ENCODE peak calls at places on chromosomes 7 and 10, in ten cellular contexts. S is A549, H is PC-3, I is right lobe of liver, M is ascending aorta, E is uterus, Q is cardiac muscle cell, G is lower lobe of right lung, N is prostate gland, W is psoas muscle. C is an unnamed sample. For H3K4me1, the result is how much of the 10 kb centered on the place peaks cover.

GRCh38 chr7:134290286-134290685 is 26.4 kb downstream of the SLC35B4 start:
- DNase-seq in W (no peak), M (no peak), I (no peak), H (peak), E (no peak), S (peak), G (no peak), Q (no peak), N (no peak), C (no peak)

GRCh38 chr7:116395125-116395791 is 104.3 kb upstream of the CAV2 start:
- DNase-seq in H (peak), E (peak), G (no peak), S (peak), M (peak), Q (no peak), N (no peak), I (no peak), W (no peak), C (peak)

GRCh38 chr7:10662491-10662890 is 311.2 kb upstream of the PHF14 start:
- DNase-seq in Q (no peak), I (no peak), H (no peak), N (no peak), E (no peak), G (no peak), M (no peak), S (no peak), W (no peak), C (no peak)

GRCh38 chr7:39540320-39540719 is 25.9 kb upstream of the YAE1 start:
- DNase-seq in H (no peak), I (no peak), N (no peak), Q (no peak), G (no peak), E (no peak), W (no peak), M (no peak), S (no peak), C (no peak)

GRCh38 chr10:6037422-6037821 is 24.7 kb downstream of the IL2RA start:
- DNase-seq in I (no peak), N (no peak), H (no peak), S (no peak), Q (no peak), E (no peak), G (no peak), W (no peak), M (peak), C (no peak)

GRCh38 chr10:19702215-19702614 is 114.0 kb upstream of the PLXDC2 start:
- DNase-seq in I (no peak), E (no peak), H (peak), Q (no peak), S (no peak), N (no peak), W (no peak), G (no peak), M (no peak), C (no peak)

GRCh38 chr7:24665564-24666294 is 91.5 kb downstream of the GSDME start:
- DNase-seq in S (peak), M (no peak), W (no peak), H (peak), N (peak), Q (peak), I (no peak), G (no peak), E (peak), C (no peak)

GRCh38 chr10:87691515-87692070 is 31.9 kb downstream of the PAPSS2 start:
- DNase-seq in H (peak), Q (no peak), W (no peak), S (no peak), G (no peak), I (no peak), N (no peak), M (no peak), E (no peak), C (no peak)

GRCh38 chr7:69439040-69439439 is 159.2 kb upstream of the AUTS2 start:
- DNase-seq in H (no peak), G (no peak), E (peak), W (no peak), N (no peak), M (no peak), S (no peak), I (no peak), Q (no peak), C (no peak)

GRCh38 chr10:31823358-31823757 is 105.3 kb downstream of the ARHGAP12 start:
- DNase-seq in W (no peak), I (no peak), M (no peak), G (no peak), Q (no peak), E (no peak), N (no peak), S (no peak), H (no peak), C (no peak)

GRCh38 chr7:143286522-143286890 is 1.6 kb upstream of the CASP2 start:
- DNase-seq in M (no peak), E (no peak), H (no peak), S (no peak), W (no peak), N (no peak), I (no peak), G (no peak), Q (no peak), C (no peak)

GRCh38 chr7:143285806-143286521 is 1.2 kb downstream of the TMEM139 start:
- DNase-seq in H (no peak), E (no peak), S (no peak), N (no peak), G (no peak), M (no peak), W (no peak), I (no peak), Q (no peak), C (no peak)

GRCh38 chr7:143287935-143288826 is at the start of gene CASP2:
- DNase-seq in N (peak), S (peak), W (peak), H (peak), G (peak), I (peak), M (peak), E (peak), Q (peak), C (peak)

GRCh38 chr7:143288836-143289235 is 685 bp downstream of the CASP2 start:
- DNase-seq in W (no peak), N (no peak), S (no peak), E (no peak), G (no peak), Q (no peak), M (no peak), I (no peak), H (no peak), C (no peak)

GRCh38 chr7:143287321-143287934 is 723 bp upstream of the CASP2 start:
- DNase-seq in G (no peak), E (no peak), W (no peak), S (no peak), I (no peak), N (no peak), M (no peak), H (no peak), Q (no peak), C (no peak)
- H3K4me1 ChIP-seq in G (under half), E (under half), W (under half), S (under half), I (under half), N (under half), M (under half), H (under half), Q (under half), C (under half)

DNA sequence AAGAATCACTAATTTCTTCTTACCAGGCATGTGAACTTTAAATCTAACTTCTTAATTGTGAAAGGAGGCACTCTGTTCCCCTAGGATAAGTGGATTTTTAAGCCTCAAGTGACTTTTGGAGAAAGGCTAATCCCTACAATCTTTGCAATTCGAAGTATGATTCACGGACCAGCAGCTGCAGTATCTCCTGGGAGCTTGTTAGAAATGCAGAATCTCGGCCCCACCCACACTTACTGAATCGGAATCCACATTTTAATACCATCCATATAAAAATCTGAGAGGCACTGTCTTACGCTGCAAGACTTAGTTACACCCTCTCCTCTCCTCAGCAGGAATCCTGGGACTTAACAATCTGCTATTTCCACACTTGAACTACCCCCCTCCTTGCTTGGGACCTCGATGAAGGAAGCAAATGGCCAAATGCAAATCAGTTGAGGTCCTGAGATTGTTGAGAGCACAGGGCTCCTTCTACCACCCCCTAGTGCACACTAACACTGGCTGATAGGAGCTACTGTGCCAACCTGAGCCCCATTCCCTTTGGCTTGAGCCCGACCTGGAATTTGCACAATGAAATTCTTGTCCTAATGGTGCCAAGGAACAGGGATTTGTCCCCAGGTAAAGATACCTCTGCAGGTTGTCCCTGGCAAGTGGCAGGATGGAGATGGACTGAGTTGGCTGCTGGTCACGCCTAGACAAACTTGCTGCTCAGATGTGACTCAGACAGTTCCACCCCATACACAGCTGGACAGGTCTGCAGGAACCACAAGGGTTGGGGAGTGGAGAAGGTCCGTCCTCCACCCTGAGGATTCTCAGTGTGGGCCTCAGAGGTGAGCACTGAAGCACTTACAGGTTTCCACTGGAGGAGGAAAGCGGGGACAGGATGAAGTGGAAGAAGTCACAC is 20.8 kb downstream of the ITPRIP start:
- DNase-seq in M (no peak), Q (no peak), W (no peak), I (no peak), G (no peak), N (no peak), H (peak), E (no peak), S (no peak), C (peak)
- TF ChIP-seq CTCF in M (no peak), Q (no peak), W (no peak), I (no peak), G (no peak), N (no peak), H (no peak), E (no peak), S (no peak), C (no peak)

GRCh38 chr7:46207931-46208634 is 287.0 kb upstream of the IGFBP3 start:
- DNase-seq in I (no peak), Q (no peak), H (no peak), W (no peak), E (no peak), M (no peak), N (no peak), S (no peak), G (no peak), C (no peak)
- H3K4me1 ChIP-seq in I (under half), Q (under half), H (under half), W (under half), E (under half), M (under half), N (under half), S (under half), G (under half), C (under half)

DNA sequence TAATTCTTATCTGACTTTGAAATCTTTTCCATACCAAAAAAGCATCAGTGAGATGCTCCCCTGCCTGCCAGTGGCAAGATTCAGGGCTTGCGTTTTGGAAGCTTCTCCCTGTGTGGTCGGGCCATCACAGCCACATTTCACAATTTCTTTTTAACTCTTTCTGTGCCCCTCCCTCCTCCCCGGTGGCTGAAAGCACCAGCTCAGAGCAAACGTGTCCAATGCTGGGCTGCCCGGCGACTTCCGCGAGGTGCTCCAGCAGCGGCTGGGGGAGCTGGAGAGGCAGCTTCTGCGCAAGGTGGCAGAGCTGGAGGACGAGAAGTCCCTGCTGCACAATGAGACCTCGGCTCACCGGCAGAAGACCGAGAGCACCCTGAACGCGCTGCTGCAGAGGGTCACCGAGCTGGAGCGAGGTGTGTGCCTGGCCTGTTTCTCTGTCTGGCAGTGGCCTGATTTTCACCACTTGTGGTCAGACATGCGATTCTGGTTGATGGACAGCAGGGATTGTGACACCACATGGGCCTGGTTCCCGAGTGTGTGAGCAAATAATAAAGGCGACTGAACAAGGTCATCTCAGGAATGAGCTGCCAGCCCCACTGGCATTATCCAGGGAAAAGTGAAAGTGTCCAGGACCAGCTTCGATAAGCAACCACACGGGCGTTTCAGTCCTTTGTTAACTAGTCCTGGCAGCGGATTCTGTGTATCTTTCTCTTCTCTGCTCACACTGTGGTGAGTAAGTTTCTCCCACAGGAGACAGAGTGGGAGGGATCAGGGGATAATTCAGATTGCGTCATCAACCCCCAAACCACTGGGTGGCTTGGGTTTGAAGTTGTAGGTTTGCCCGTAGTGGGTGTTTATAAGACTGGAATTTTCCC is 2.6 kb downstream of the NPTX2 start:
- DNase-seq in M (no peak), G (no peak), H (no peak), I (peak), S (peak), N (no peak), E (no peak), Q (no peak), W (no peak), C (no peak)
- TF ChIP-seq CTCF in M (no peak), G (no peak), H (no peak), I (no peak), S (no peak), N (no peak), E (no peak), Q (no peak), W (no peak), C (no peak)

GRCh38 chr7:25727876-25728275 is 424.1 kb upstream of the NFE2L3 start:
- DNase-seq in H (no peak), N (no peak), S (no peak), M (no peak), W (no peak), Q (no peak), G (no peak), E (no peak), I (no peak), C (no peak)

GRCh38 chr7:25726180-25726579 is 425.8 kb upstream of the NFE2L3 start:
- DNase-seq in N (no peak), H (no peak), E (peak), G (no peak), W (no peak), S (no peak), I (no peak), Q (peak), M (no peak), C (no peak)

GRCh38 chr7:25726682-25727357 is 425.2 kb upstream of the NFE2L3 start:
- DNase-seq in M (no peak), H (no peak), W (no peak), I (no peak), E (no peak), N (no peak), G (no peak), Q (no peak), S (no peak), C (no peak)

GRCh38 chr7:25725483-25725882 is 426.5 kb upstream of the NFE2L3 start:
- DNase-seq in N (no peak), I (no peak), G (no peak), M (no peak), E (no peak), H (no peak), W (no peak), Q (no peak), S (no peak), C (no peak)

GRCh38 chr7:25727446-25727845 is 424.6 kb upstream of the NFE2L3 start:
- DNase-seq in S (no peak), M (no peak), E (no peak), Q (no peak), G (no peak), H (no peak), W (no peak), N (no peak), I (no peak), C (no peak)
- H3K4me1 ChIP-seq in S (under half), M (under half), E (under half), Q (under half), G (under half), H (under half), W (under half), N (under half), I (under half), C (under half)

GRCh38 chr7:91864070-91864469 is 16.4 kb downstream of the MTERF1 start:
- DNase-seq in H (no peak), E (no peak), W (no peak), G (no peak), I (no peak), S (no peak), M (no peak), N (no peak), Q (no peak), C (no peak)
- TF ChIP-seq CTCF in H (no peak), E (no peak), W (no peak), G (no peak), I (no peak), S (no peak), M (no peak), N (no peak), Q (no peak), C (no peak)